ENCODE peak calls at places on chromosomes 2 and 18, in ten cellular contexts. L is breast epithelium, Z is dorsolateral prefrontal cortex, U is IMR-90, E is Peyer's patch, O is neuronal stem cell, R is cardiac muscle cell, M is endodermal cell, N is Panc1, C is brain microvascular endothelial cell. K is an unnamed sample.
A peak's percentile ranks its signal among the peaks of the same experiment; 100 is the strongest.

GRCh38 chr2:223954401-223954800 is 2.9 kb upstream of the MRPL44 start:
- DNase-seq in R (peak; percentile 84), E (no peak), O (no peak), Z (no peak), N (no peak), L (no peak), C (peak; percentile 94), U (peak; percentile 94), M (peak; percentile 35), K (peak; percentile 37)

GRCh38 chr18:34223893-34224422 is 755 bp downstream of the NOL4 start:
- DNase-seq in N (no peak), C (no peak), U (no peak), E (no peak), L (no peak), Z (no peak), R (no peak), O (no peak), M (peak; percentile 51), K (no peak)

GRCh38 chr2:190467575-190468083 is 59.5 kb downstream of the MFSD6 start:
- DNase-seq in L (no peak), E (no peak), O (peak; percentile 4), Z (no peak), N (no peak), C (no peak), M (no peak), U (peak; percentile 23), R (no peak), K (peak; percentile 28)

GRCh38 chr2:74573747-74574562 is 19.4 kb downstream of the DOK1 start:
- DNase-seq in U (peak; percentile 72), O (no peak), C (peak; percentile 68), M (no peak), L (no peak), Z (no peak), E (no peak), N (no peak), R (peak; percentile 69), K (peak; percentile 62)

GRCh38 chr2:200471324-200471848 is 38.5 kb downstream of the KCTD18 start:
- DNase-seq in N (no peak), U (no peak), R (peak; percentile 34), E (no peak), O (peak; percentile 51), Z (peak; percentile 55), L (no peak), C (no peak), M (no peak), K (peak; percentile 4)

GRCh38 chr18:39841133-39842041 is 2113.6 kb upstream of the PIK3C3 start:
- DNase-seq in O (peak; percentile 71), C (peak; percentile 86), R (peak; percentile 84), L (peak; percentile 24), U (peak; percentile 50), N (no peak), M (peak; percentile 89), E (peak; percentile 70), Z (peak; percentile 82), K (peak; percentile 76)

GRCh38 chr2:26649322-26649721 is 8.2 kb upstream of the CIB4 start:
- DNase-seq in L (no peak), U (no peak), E (peak; percentile 40), Z (no peak), N (no peak), M (peak; percentile 28), O (no peak), C (no peak), R (no peak), K (no peak)

GRCh38 chr2:69688212-69688611 is 44.7 kb upstream of the AAK1 start:
- DNase-seq in R (no peak), Z (no peak), L (no peak), M (no peak), N (no peak), E (no peak), C (no peak), O (no peak), U (no peak), K (no peak)

GRCh38 chr2:205909194-205909572 is 176.8 kb downstream of the INO80D start:
- DNase-seq in L (no peak), M (no peak), Z (no peak), O (no peak), U (no peak), R (no peak), C (no peak), E (no peak), N (no peak), K (no peak)

GRCh38 chr2:223537669-223538601 is 64.2 kb downstream of the SCG2 start:
- DNase-seq in R (peak; percentile 52), Z (no peak), C (peak; percentile 35), M (peak; percentile 52), N (no peak), E (no peak), L (no peak), U (peak; percentile 43), O (no peak), K (no peak)

GRCh38 chr2:149645391-149645790 is 57.8 kb upstream of the MMADHC start:
- DNase-seq in O (no peak), C (peak; percentile 36), L (no peak), U (peak; percentile 50), R (peak; percentile 42), N (no peak), Z (no peak), E (no peak), M (no peak), K (no peak)

GRCh38 chr2:230974096-230974913 is 21.6 kb upstream of the SPATA3 start:
- DNase-seq in Z (no peak), O (no peak), C (peak; percentile 92), N (no peak), U (peak; percentile 59), L (no peak), M (peak; percentile 38), R (peak; percentile 90), E (peak; percentile 77), K (peak; percentile 69)

DNA sequence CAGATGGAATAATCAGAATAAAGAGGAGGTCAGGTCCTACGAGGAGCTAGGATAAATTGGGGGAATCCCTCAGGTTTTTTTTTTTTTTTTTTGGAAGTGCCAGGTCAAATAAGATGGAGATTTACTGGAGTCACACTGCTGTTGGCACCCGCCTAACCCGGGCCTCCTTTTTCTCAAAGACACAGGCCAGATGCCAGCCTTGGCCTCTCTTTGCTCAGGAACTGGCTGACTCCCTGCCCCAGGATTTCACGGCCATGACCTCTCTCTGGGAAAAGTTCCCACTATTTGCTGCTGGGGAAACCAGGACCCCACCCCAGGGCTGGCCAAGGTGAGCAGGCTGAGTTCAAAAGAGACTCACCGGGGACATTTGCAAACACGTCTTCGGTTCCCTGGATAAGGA is 2.5 kb downstream of the CD8A start:
- DNase-seq in U (no peak), O (no peak), M (no peak), L (no peak), N (no peak), R (no peak), Z (no peak), E (no peak), C (no peak), K (peak; percentile 67)
- H3K27me3 ChIP-seq in U (peaks cover 70% of the 10 kb centered on the region), O (peaks cover 28% of the 10 kb centered on the region), M (peaks cover 66% of the 10 kb centered on the region), L (peaks cover 5% of the 10 kb centered on the region), N (peaks cover 6% of the 10 kb centered on the region), R (peaks cover 80% of the 10 kb centered on the region), Z (peaks cover 40% of the 10 kb centered on the region), E (peaks cover 29% of the 10 kb centered on the region), C (peaks cover 52% of the 10 kb centered on the region), K (peaks cover 29% of the 10 kb centered on the region)

GRCh38 chr2:108305901-108306300 is 17.2 kb downstream of the SULT1C2 start:
- DNase-seq in N (no peak), L (no peak), E (no peak), O (no peak), R (no peak), U (peak; percentile 57), M (no peak), C (no peak), Z (no peak), K (no peak)
- H3K27me3 ChIP-seq in N (peaks cover 5% of the 10 kb centered on the region), L (no peaks in the 10 kb centered on the region), E (no peaks in the 10 kb centered on the region), O (no peaks in the 10 kb centered on the region), R (no peaks in the 10 kb centered on the region), U (peaks cover 7% of the 10 kb centered on the region), M (no peaks in the 10 kb centered on the region), C (no peaks in the 10 kb centered on the region), Z (no peaks in the 10 kb centered on the region), K (no peaks in the 10 kb centered on the region)

DNA sequence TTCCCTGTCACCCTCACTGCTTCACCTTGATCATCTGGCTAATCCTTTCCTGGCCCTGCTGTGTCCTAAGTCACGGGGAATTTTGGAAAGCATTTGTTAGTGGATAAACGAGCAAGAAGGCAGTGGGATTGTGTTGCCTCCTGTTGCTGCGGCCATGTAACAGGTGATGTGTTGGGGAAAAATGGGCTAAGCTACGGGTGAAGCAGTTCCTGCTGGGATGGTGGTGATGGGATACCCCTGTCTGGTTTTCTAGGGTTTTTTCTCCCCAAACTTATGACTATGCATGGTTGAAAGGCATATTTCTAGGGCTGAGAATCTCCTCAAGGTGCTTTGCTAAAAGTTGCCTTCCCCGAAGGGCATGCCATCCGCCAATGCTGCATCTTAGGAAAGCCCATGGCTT is 68.1 kb downstream of the WDSUB1 start:
- DNase-seq in O (no peak), C (no peak), E (no peak), U (no peak), L (no peak), N (no peak), M (peak; percentile 20), Z (no peak), R (no peak), K (no peak)
- H3K27me3 ChIP-seq in O (no peaks in the 10 kb centered on the region), C (no peaks in the 10 kb centered on the region), E (no peaks in the 10 kb centered on the region), U (no peaks in the 10 kb centered on the region), L (no peaks in the 10 kb centered on the region), N (no peaks in the 10 kb centered on the region), M (no peaks in the 10 kb centered on the region), Z (no peaks in the 10 kb centered on the region), R (no peaks in the 10 kb centered on the region), K (no peaks in the 10 kb centered on the region)

GRCh38 chr2:120593921-120594686 is 141.6 kb upstream of the GLI2 start:
- DNase-seq in E (no peak), R (no peak), C (no peak), O (no peak), N (no peak), L (no peak), M (no peak), Z (no peak), U (no peak), K (no peak)

GRCh38 chr2:120591572-120591971 is 144.1 kb upstream of the GLI2 start:
- DNase-seq in L (no peak), R (no peak), N (no peak), U (no peak), O (no peak), Z (no peak), M (peak; percentile 65), E (no peak), C (no peak), K (no peak)

GRCh38 chr2:120590841-120591240 is 144.8 kb upstream of the GLI2 start:
- DNase-seq in E (no peak), U (no peak), N (no peak), L (no peak), C (no peak), Z (no peak), O (no peak), R (no peak), M (no peak), K (no peak)

GRCh38 chr2:120589782-120590608 is 145.7 kb upstream of the GLI2 start:
- DNase-seq in L (no peak), C (peak; percentile 94), N (peak; percentile 22), E (no peak), R (peak; percentile 99), M (no peak), O (no peak), U (peak; percentile 98), Z (no peak), K (peak; percentile 61)

DNA sequence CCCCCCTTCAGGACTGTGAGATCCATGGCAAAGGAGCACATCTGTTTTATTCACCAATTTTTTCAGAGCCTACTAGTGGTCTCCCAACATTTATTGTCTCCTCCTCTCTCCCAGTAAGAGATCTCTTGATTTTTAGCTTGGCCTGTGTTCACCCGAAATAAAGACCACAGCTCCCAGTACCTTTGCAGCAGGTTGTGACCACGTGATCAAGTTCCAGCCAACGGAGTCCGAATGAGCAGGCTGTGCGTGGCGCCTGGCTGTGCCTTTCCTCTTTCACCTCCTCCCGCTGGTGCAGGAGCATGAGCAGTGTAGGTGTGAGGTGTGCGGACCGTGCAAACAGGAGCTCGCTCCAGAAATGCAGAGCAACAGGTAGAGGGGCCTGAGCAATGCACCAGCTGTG is 143.6 kb upstream of the GLI2 start:
- DNase-seq in O (no peak), C (no peak), E (no peak), U (no peak), M (no peak), Z (no peak), R (no peak), N (no peak), L (no peak), K (no peak)
- H3K27me3 ChIP-seq in O (peaks cover 5% of the 10 kb centered on the region), C (no peaks in the 10 kb centered on the region), E (peaks cover 5% of the 10 kb centered on the region), U (no peaks in the 10 kb centered on the region), M (peaks cover 41% of the 10 kb centered on the region), Z (peaks cover 5% of the 10 kb centered on the region), R (peaks cover 75% of the 10 kb centered on the region), N (no peaks in the 10 kb centered on the region), L (no peaks in the 10 kb centered on the region), K (no peaks in the 10 kb centered on the region)

K was measured in MG63.